ENCODE peak calls at places on chromosomes 4 and X, in four cellular contexts. E is ovary, O is AG04450, C is cardiac muscle cell. P is an unnamed sample.

GRCh38 chr4:153535735-153536494 is 69.8 kb downstream of the TMEM131L start:
- DNase-seq in E (no peak), O (no peak), C (no peak), P (no peak)

GRCh38 chr4:155445306-155445705 is 68.5 kb upstream of the MAP9 start:
- DNase-seq in E (no peak), O (no peak), C (no peak), P (no peak)

GRCh38 chr4:16492872-16493271 is 266.6 kb upstream of the TAPT1 start:
- DNase-seq in E (no peak), O (no peak), C (peak; percentile 7), P (no peak)

GRCh38 chr4:8818063-8818881 is 53.4 kb downstream of the HMX1 start:
- DNase-seq in E (no peak), O (no peak), C (no peak), P (no peak)

GRCh38 chr4:86981789-86982188 is 47.0 kb downstream of the AFF1 start:
- DNase-seq in E (no peak), O (no peak), C (no peak), P (no peak)

GRCh38 chrX:154540897-154541535 is 5.6 kb downstream of the G6PD start:
- DNase-seq in E (no peak), O (no peak), C (no peak), P (no peak)

GRCh38 chr4:72971572-72971971 is 97.9 kb downstream of the COX18 start:
- DNase-seq in E (no peak), O (peak; percentile 43), C (no peak), P (no peak)

GRCh38 chr4:185115827-185116232 is 27.2 kb upstream of the SLC25A4 start:
- DNase-seq in E (peak; percentile 85), O (peak; percentile 93), C (peak; percentile 95), P (peak; percentile 69)

GRCh38 chrX:38403834-38404233 is 51.4 kb downstream of the OTC start:
- DNase-seq in E (no peak), O (no peak), C (no peak), P (no peak)

GRCh38 chr4:37876156-37876555 is 14.7 kb upstream of the TBC1D1 start:
- DNase-seq in E (no peak), O (no peak), C (no peak), P (no peak)

GRCh38 chr4:140237616-140238352 is 83.8 kb upstream of the MAML3 start:
- DNase-seq in E (peak; percentile 70), O (peak; percentile 88), C (peak; percentile 75), P (peak; percentile 79)

GRCh38 chr4:111562811-111563210 is 582.4 kb upstream of the FAM241A start:
- DNase-seq in E (no peak), O (peak; percentile 3), C (no peak), P (no peak)

GRCh38 chr4:84235545-84235944 is 263.5 kb downstream of the NKX6-1 start:
- DNase-seq in E (no peak), O (no peak), C (no peak), P (no peak)

GRCh38 chrX:108018659-108019381 is 26.0 kb upstream of the VSIG1 start:
- DNase-seq in E (no peak), O (no peak), C (no peak), P (no peak)

GRCh38 chrX:15769300-15769954 is 20.9 kb upstream of the ZRSR2 start:
- DNase-seq in E (no peak), O (no peak), C (no peak), P (no peak)

GRCh38 chr4:120353235-120353634 is 286.6 kb upstream of the MAD2L1 start:
- DNase-seq in E (no peak), O (no peak), C (no peak), P (no peak)

GRCh38 chr4:5940470-5941203 is 47.8 kb upstream of the CRMP1 start:
- DNase-seq in E (no peak), O (no peak), C (peak; percentile 46), P (no peak)

GRCh38 chr4:88963817-88964216 is 93.2 kb downstream of the FAM13A start:
- DNase-seq in E (no peak), O (no peak), C (no peak), P (no peak)

GRCh38 chr4:128524311-128524710 is 236.7 kb upstream of the PGRMC2 start:
- DNase-seq in E (no peak), O (no peak), C (no peak), P (peak; percentile 32)

GRCh38 chrX:154967603-154968002 is 54.9 kb downstream of the F8 start:
- DNase-seq in E (no peak), O (no peak), C (no peak), P (no peak)

GRCh38 chr4:153792007-153792892 is 3.4 kb upstream of the SFRP2 start:
- DNase-seq in E (no peak), O (no peak), C (peak; percentile 80), P (no peak)

GRCh38 chr4:27819261-27819660 is 958.6 kb downstream of the STIM2 start:
- DNase-seq in E (no peak), O (no peak), C (no peak), P (no peak)

GRCh38 chrX:78104447-78105176 is 564 bp downstream of the PGK1 start:
- DNase-seq in E (peak; percentile 37), O (no peak), C (peak; percentile 17), P (peak; percentile 29)

GRCh38 chrX:129996120-129996519 is 13.7 kb downstream of the BCORL1 start:
- DNase-seq in E (no peak), O (no peak), C (no peak), P (no peak)

GRCh38 chr4:173185832-173186545 is 17.4 kb downstream of the GALNT7 start:
- DNase-seq in E (no peak), O (no peak), C (no peak), P (no peak)

GRCh38 chr4:183326853-183327252 is 4.6 kb upstream of the CLDN24 start:
- DNase-seq in E (no peak), O (no peak), C (no peak), P (no peak)

GRCh38 chrX:12421918-12422317 is 283.6 kb downstream of the FRMPD4 start:
- DNase-seq in E (no peak), O (no peak), C (no peak), P (no peak)

GRCh38 chr4:156330436-156331031 is 376.9 kb upstream of the CTSO start:
- DNase-seq in E (no peak), O (no peak), C (no peak), P (no peak)

GRCh38 chrX:20620301-20620700 is 353.6 kb upstream of the RPS6KA3 start:
- DNase-seq in E (no peak), O (no peak), C (no peak), P (no peak)

GRCh38 chr4:93080316-93080715 is 748.2 kb upstream of the ATOH1 start:
- DNase-seq in E (no peak), O (no peak), C (no peak), P (no peak)

GRCh38 chr4:13364653-13365052 is 119.5 kb downstream of the RAB28 start:
- DNase-seq in E (no peak), O (no peak), C (no peak), P (no peak)

GRCh38 chr4:156749791-156750403 is 221.7 kb downstream of the PDGFC start:
- DNase-seq in E (no peak), O (no peak), C (no peak), P (no peak)

GRCh38 chr4:21790437-21791029 is 158.0 kb downstream of the KCNIP4 start:
- DNase-seq in E (no peak), O (no peak), C (peak; percentile 54), P (no peak)

GRCh38 chrX:38111196-38111595 is 104.8 kb downstream of the SYTL5 start:
- DNase-seq in E (no peak), O (no peak), C (no peak), P (no peak)

GRCh38 chrX:29082558-29082957 is 495.3 kb downstream of the IL1RAPL1 start:
- DNase-seq in E (no peak), O (no peak), C (no peak), P (no peak)

GRCh38 chrX:136865270-136866168 is 15.0 kb downstream of the RBMX start:
- DNase-seq in E (no peak), O (no peak), C (no peak), P (no peak)

GRCh38 chrX:123308663-123309062 is 124.6 kb downstream of the GRIA3 start:
- DNase-seq in E (no peak), O (no peak), C (no peak), P (no peak)

GRCh38 chrX:11666180-11666579 is 460 bp upstream of the ARHGAP6 start:
- DNase-seq in E (peak; percentile 25), O (no peak), C (peak; percentile 79), P (no peak)

GRCh38 chrX:12950851-12951589 is 23.9 kb upstream of the TMSB4X start:
- DNase-seq in E (no peak), O (no peak), C (peak; percentile 55), P (no peak)

GRCh38 chrX:144592036-144592435 is 655.3 kb upstream of the SPANXN1 start:
- DNase-seq in E (no peak), O (no peak), C (no peak), P (no peak)
- H3K9me3 ChIP-seq in E (no peaks in the 10 kb centered on the region), O (no peaks in the 10 kb centered on the region), C (no peaks in the 10 kb centered on the region), P (no peaks in the 10 kb centered on the region)

GRCh38 chr4:45679411-45679810 is 444.4 kb downstream of the GABRG1 start:
- DNase-seq in E (no peak), O (no peak), C (no peak), P (no peak)
- H3K9me3 ChIP-seq in E (no peaks in the 10 kb centered on the region), O (peaks cover 16% of the 10 kb centered on the region), C (no peaks in the 10 kb centered on the region), P (no peaks in the 10 kb centered on the region)

DNA sequence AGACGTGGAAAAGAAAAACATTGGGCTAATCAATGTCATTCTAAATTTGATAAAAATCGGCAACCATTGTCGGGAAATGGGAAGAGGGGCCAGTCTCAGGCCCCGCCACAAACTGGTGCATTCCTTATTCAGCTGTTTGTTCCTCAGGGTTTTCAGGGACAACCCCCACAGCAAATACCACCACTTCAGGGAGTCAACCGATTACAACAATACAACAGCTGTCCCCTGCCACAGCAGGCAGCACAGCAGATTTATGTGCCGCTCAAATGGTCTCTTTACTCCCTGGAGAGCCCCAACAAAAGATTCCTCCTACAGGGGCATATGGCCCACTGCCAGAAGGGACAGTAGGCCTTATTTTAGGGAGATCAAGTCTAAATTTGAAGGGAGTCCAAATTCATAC is 61.9 kb downstream of the ZNF732 start:
- DNase-seq in E (no peak), O (no peak), C (no peak), P (no peak)
- H3K9me3 ChIP-seq in E (no peaks in the 10 kb centered on the region), O (peaks cover 34% of the 10 kb centered on the region), C (peaks cover 4% of the 10 kb centered on the region), P (peaks cover 25% of the 10 kb centered on the region)

GRCh38 chr4:168981460-168981859 is 28.6 kb downstream of the CBR4 start:
- DNase-seq in E (no peak), O (no peak), C (no peak), P (no peak)
- H3K9me3 ChIP-seq in E (no peaks in the 10 kb centered on the region), O (no peaks in the 10 kb centered on the region), C (no peaks in the 10 kb centered on the region), P (peaks cover 39% of the 10 kb centered on the region)

GRCh38 chr4:3427706-3428446 is 13.9 kb upstream of the HGFAC start:
- DNase-seq in E (no peak), O (no peak), C (no peak), P (no peak)
- H3K9me3 ChIP-seq in E (no peaks in the 10 kb centered on the region), O (no peaks in the 10 kb centered on the region), C (no peaks in the 10 kb centered on the region), P (no peaks in the 10 kb centered on the region)

GRCh38 chr4:71860643-71861042 is 76.8 kb upstream of the GC start:
- DNase-seq in E (no peak), O (no peak), C (peak; percentile 30), P (no peak)

GRCh38 chr4:71855944-71856343 is 72.1 kb upstream of the GC start:
- DNase-seq in E (no peak), O (no peak), C (no peak), P (no peak)

GRCh38 chr4:71863457-71863856 is 79.6 kb upstream of the GC start:
- DNase-seq in E (no peak), O (no peak), C (no peak), P (no peak)

GRCh38 chr4:71862315-71862714 is 78.4 kb upstream of the GC start:
- DNase-seq in E (no peak), O (no peak), C (no peak), P (no peak)

GRCh38 chr4:71857713-71858451 is 74.0 kb upstream of the GC start:
- DNase-seq in E (no peak), O (no peak), C (peak; percentile 96), P (no peak)
- H3K9me3 ChIP-seq in E (no peaks in the 10 kb centered on the region), O (peaks cover 8% of the 10 kb centered on the region), C (no peaks in the 10 kb centered on the region), P (peaks cover 37% of the 10 kb centered on the region)

P was measured in left ventricle myocardium inferior.